ENCODE peak calls at places on chromosomes 16 and 17, in seven cellular contexts. One of them, this sample, is unnamed.

GRCh38 chr16:85690469-85691064 is 1.8 kb upstream of the GINS2 start:
- DNase-seq in neural crest cell: no peak
- DNase-seq in AG10803: no peak
- DNase-seq in brain microvascular endothelial cell: no peak
- DNase-seq in GM10248: no peak
- DNase-seq in AG09309: no peak
- DNase-seq in fibroblast of lung: no peak
- DNase-seq in this sample: no peak

GRCh38 chr16:81625544-81626152 is 153.4 kb upstream of the PLCG2 start:
- DNase-seq in brain microvascular endothelial cell: no peak
- DNase-seq in neural crest cell: no peak
- DNase-seq in fibroblast of lung: peak; percentile 44
- DNase-seq in AG09309: no peak
- DNase-seq in GM10248: peak; percentile 83
- DNase-seq in AG10803: peak; percentile 56
- DNase-seq in this sample: no peak

GRCh38 chr16:50160495-50161164 is 7.5 kb downstream of the TENT4B start:
- DNase-seq in fibroblast of lung: peak; percentile 58
- DNase-seq in brain microvascular endothelial cell: no peak
- DNase-seq in AG09309: no peak
- DNase-seq in GM10248: no peak
- DNase-seq in neural crest cell: no peak
- DNase-seq in AG10803: peak; percentile 71
- DNase-seq in this sample: no peak

GRCh38 chr16:67194257-67194656 is 2.3 kb downstream of the E2F4 start:
- DNase-seq in neural crest cell: no peak
- DNase-seq in GM10248: no peak
- DNase-seq in brain microvascular endothelial cell: no peak
- DNase-seq in AG09309: no peak
- DNase-seq in fibroblast of lung: no peak
- DNase-seq in AG10803: no peak
- DNase-seq in this sample: no peak

GRCh38 chr16:14097182-14097951 is 26.2 kb downstream of the MRTFB start:
- DNase-seq in brain microvascular endothelial cell: no peak
- DNase-seq in neural crest cell: no peak
- DNase-seq in GM10248: no peak
- DNase-seq in AG10803: no peak
- DNase-seq in fibroblast of lung: no peak
- DNase-seq in AG09309: no peak
- DNase-seq in this sample: no peak

GRCh38 chr16:30561212-30561816 is 3.1 kb upstream of the ZNF764 start:
- DNase-seq in neural crest cell: no peak
- DNase-seq in GM10248: peak; percentile 48
- DNase-seq in AG10803: no peak
- DNase-seq in brain microvascular endothelial cell: no peak
- DNase-seq in fibroblast of lung: no peak
- DNase-seq in AG09309: no peak
- DNase-seq in this sample: no peak

GRCh38 chr16:75319513-75320401 is 68.3 kb upstream of the BCAR1 start:
- DNase-seq in GM10248: peak; percentile 65
- DNase-seq in neural crest cell: peak; percentile 12
- DNase-seq in AG10803: peak; percentile 93
- DNase-seq in brain microvascular endothelial cell: peak; percentile 81
- DNase-seq in AG09309: peak; percentile 84
- DNase-seq in fibroblast of lung: peak; percentile 95
- DNase-seq in this sample: no peak

GRCh38 chr16:66616592-66616991 is 12.1 kb downstream of the CMTM3 start:
- DNase-seq in GM10248: no peak
- DNase-seq in brain microvascular endothelial cell: no peak
- DNase-seq in fibroblast of lung: peak; percentile 63
- DNase-seq in AG09309: no peak
- DNase-seq in neural crest cell: no peak
- DNase-seq in AG10803: no peak
- DNase-seq in this sample: no peak

GRCh38 chr17:43695968-43696865 is 34.5 kb upstream of the MEOX1 start:
- DNase-seq in brain microvascular endothelial cell: no peak
- DNase-seq in AG10803: peak; percentile 79
- DNase-seq in GM10248: no peak
- DNase-seq in AG09309: no peak
- DNase-seq in neural crest cell: no peak
- DNase-seq in fibroblast of lung: peak; percentile 49
- DNase-seq in this sample: no peak

GRCh38 chr16:85243312-85243711 is 131.0 kb upstream of the CIBAR2 start:
- DNase-seq in neural crest cell: no peak
- DNase-seq in brain microvascular endothelial cell: no peak
- DNase-seq in AG10803: no peak
- DNase-seq in fibroblast of lung: no peak
- DNase-seq in GM10248: no peak
- DNase-seq in AG09309: no peak
- DNase-seq in this sample: no peak

GRCh38 chr16:87725596-87726235 is 40.1 kb downstream of the KLHDC4 start:
- DNase-seq in neural crest cell: no peak
- DNase-seq in AG10803: peak; percentile 45
- DNase-seq in brain microvascular endothelial cell: peak; percentile 76
- DNase-seq in AG09309: no peak
- DNase-seq in fibroblast of lung: peak; percentile 80
- DNase-seq in GM10248: no peak
- DNase-seq in this sample: peak; percentile 25

GRCh38 chr17:82490512-82491195 is 28.9 kb upstream of the FOXK2 start:
- DNase-seq in GM10248: no peak
- DNase-seq in brain microvascular endothelial cell: no peak
- DNase-seq in AG10803: no peak
- DNase-seq in neural crest cell: no peak
- DNase-seq in fibroblast of lung: no peak
- DNase-seq in AG09309: no peak
- DNase-seq in this sample: no peak

GRCh38 chr17:82432017-82432416 is 13.6 kb upstream of the OGFOD3 start:
- DNase-seq in brain microvascular endothelial cell: no peak
- DNase-seq in fibroblast of lung: no peak
- DNase-seq in AG10803: no peak
- DNase-seq in GM10248: no peak
- DNase-seq in neural crest cell: no peak
- DNase-seq in AG09309: no peak
- DNase-seq in this sample: no peak

GRCh38 chr16:27102701-27103575 is 36.2 kb downstream of the C16orf82 start:
- DNase-seq in neural crest cell: no peak
- DNase-seq in AG10803: no peak
- DNase-seq in AG09309: no peak
- DNase-seq in fibroblast of lung: no peak
- DNase-seq in brain microvascular endothelial cell: no peak
- DNase-seq in GM10248: no peak
- DNase-seq in this sample: no peak

GRCh38 chr17:32142857-32143524 is 689 bp downstream of the RHOT1 start:
- DNase-seq in neural crest cell: peak; percentile 18
- DNase-seq in fibroblast of lung: peak; percentile 79
- DNase-seq in GM10248: peak; percentile 31
- DNase-seq in brain microvascular endothelial cell: peak; percentile 71
- DNase-seq in AG10803: peak; percentile 61
- DNase-seq in AG09309: no peak
- DNase-seq in this sample: no peak

GRCh38 chr16:25051446-25052160 is 36.4 kb upstream of the ARHGAP17 start:
- DNase-seq in AG10803: peak; percentile 86
- DNase-seq in fibroblast of lung: peak; percentile 76
- DNase-seq in brain microvascular endothelial cell: peak; percentile 69
- DNase-seq in GM10248: no peak
- DNase-seq in AG09309: no peak
- DNase-seq in neural crest cell: no peak
- DNase-seq in this sample: no peak

GRCh38 chr16:4852221-4852872 is 5.1 kb downstream of the UBN1 start:
- DNase-seq in brain microvascular endothelial cell: peak; percentile 39
- DNase-seq in neural crest cell: no peak
- DNase-seq in fibroblast of lung: peak; percentile 38
- DNase-seq in AG09309: no peak
- DNase-seq in GM10248: no peak
- DNase-seq in AG10803: peak; percentile 21
- DNase-seq in this sample: no peak

GRCh38 chr17:55710410-55710809 is 12.3 kb downstream of the TMEM100 start:
- DNase-seq in brain microvascular endothelial cell: no peak
- DNase-seq in fibroblast of lung: no peak
- DNase-seq in AG09309: no peak
- DNase-seq in neural crest cell: no peak
- DNase-seq in GM10248: no peak
- DNase-seq in AG10803: no peak
- DNase-seq in this sample: no peak

DNA sequence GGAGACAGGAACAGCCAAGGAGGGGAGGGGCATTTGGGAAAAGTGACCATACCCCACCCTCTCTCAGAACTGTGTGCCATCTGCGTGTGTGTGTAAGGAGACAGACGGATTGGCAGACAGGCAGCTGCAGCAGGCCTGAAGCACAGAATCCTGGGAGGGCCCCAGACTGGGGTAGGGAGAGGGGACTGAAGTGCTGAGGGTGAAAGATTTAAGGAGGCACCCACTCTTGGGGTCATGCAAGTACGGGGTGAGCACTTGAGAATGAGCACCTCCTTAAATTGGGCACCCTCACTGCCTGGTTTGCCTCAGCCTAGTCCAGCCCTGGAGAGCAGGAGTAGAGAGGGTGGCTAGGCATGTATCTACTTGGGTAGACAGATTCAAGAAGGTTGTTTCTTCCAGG is 154.1 kb upstream of the CDC42EP4 start:
- DNase-seq in AG10803: no peak
- DNase-seq in AG09309: no peak
- DNase-seq in brain microvascular endothelial cell: no peak
- DNase-seq in neural crest cell: no peak
- DNase-seq in GM10248: no peak
- DNase-seq in fibroblast of lung: no peak
- DNase-seq in this sample: no peak
- TF ChIP-seq CTCF in AG10803: no peak
- TF ChIP-seq CTCF in AG09309: no peak
- TF ChIP-seq CTCF in brain microvascular endothelial cell: no peak
- TF ChIP-seq CTCF in neural crest cell: no peak
- TF ChIP-seq CTCF in GM10248: no peak
- TF ChIP-seq CTCF in fibroblast of lung: no peak
- TF ChIP-seq CTCF in this sample: no peak

GRCh38 chr16:72312862-72313261 is 140.9 kb upstream of the PMFBP1 start:
- DNase-seq in fibroblast of lung: peak; percentile 40
- DNase-seq in AG09309: peak; percentile 49
- DNase-seq in GM10248: no peak
- DNase-seq in neural crest cell: no peak
- DNase-seq in brain microvascular endothelial cell: peak; percentile 1
- DNase-seq in AG10803: peak; percentile 80
- DNase-seq in this sample: no peak

GRCh38 chr16:72313903-72314302 is 141.9 kb upstream of the PMFBP1 start:
- DNase-seq in neural crest cell: no peak
- DNase-seq in brain microvascular endothelial cell: no peak
- DNase-seq in AG10803: no peak
- DNase-seq in AG09309: no peak
- DNase-seq in fibroblast of lung: no peak
- DNase-seq in GM10248: no peak
- DNase-seq in this sample: no peak

GRCh38 chr16:72308396-72308795 is 136.4 kb upstream of the PMFBP1 start:
- DNase-seq in AG10803: no peak
- DNase-seq in neural crest cell: no peak
- DNase-seq in AG09309: no peak
- DNase-seq in brain microvascular endothelial cell: no peak
- DNase-seq in GM10248: no peak
- DNase-seq in fibroblast of lung: no peak
- DNase-seq in this sample: no peak

GRCh38 chr16:72311426-72311825 is 139.5 kb upstream of the PMFBP1 start:
- DNase-seq in fibroblast of lung: peak; percentile 70
- DNase-seq in AG10803: peak; percentile 22
- DNase-seq in neural crest cell: no peak
- DNase-seq in GM10248: no peak
- DNase-seq in brain microvascular endothelial cell: peak; percentile 47
- DNase-seq in AG09309: peak; percentile 63
- DNase-seq in this sample: no peak

DNA sequence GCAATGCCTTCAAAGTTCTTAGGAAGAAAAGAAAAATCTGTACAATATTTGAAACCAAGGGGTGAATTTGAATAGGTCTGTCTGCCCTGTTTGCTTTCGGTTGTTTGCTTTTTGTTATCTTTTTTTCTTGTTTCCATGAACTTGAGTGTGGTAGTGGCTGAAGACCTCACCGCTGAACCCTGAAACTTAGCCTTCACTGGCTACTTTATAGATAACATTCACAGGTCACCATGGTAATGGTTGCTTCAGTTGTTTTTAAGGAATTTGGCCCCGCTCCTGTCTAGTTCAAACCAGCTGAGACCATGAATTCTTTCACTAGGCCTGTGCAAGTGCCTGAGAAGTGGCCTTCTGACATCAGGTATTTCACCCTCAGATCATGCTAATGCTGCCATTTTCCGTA is 137.0 kb upstream of the PMFBP1 start:
- DNase-seq in fibroblast of lung: no peak
- DNase-seq in AG10803: no peak
- DNase-seq in GM10248: no peak
- DNase-seq in AG09309: no peak
- DNase-seq in brain microvascular endothelial cell: no peak
- DNase-seq in neural crest cell: no peak
- DNase-seq in this sample: no peak
- TF ChIP-seq CTCF in fibroblast of lung: no peak
- TF ChIP-seq CTCF in AG10803: no peak
- TF ChIP-seq CTCF in GM10248: no peak
- TF ChIP-seq CTCF in AG09309: no peak
- TF ChIP-seq CTCF in brain microvascular endothelial cell: no peak
- TF ChIP-seq CTCF in neural crest cell: no peak
- TF ChIP-seq CTCF in this sample: no peak

GRCh38 chr16:2429037-2429770 is at the start of gene CCNF:
- DNase-seq in AG10803: peak; percentile 93
- DNase-seq in fibroblast of lung: peak; percentile 91
- DNase-seq in AG09309: peak; percentile 69
- DNase-seq in neural crest cell: peak; percentile 98
- DNase-seq in brain microvascular endothelial cell: peak; percentile 94
- DNase-seq in GM10248: peak; percentile 100
- DNase-seq in this sample: peak; percentile 91

GRCh38 chr16:2427526-2427925 is 1.7 kb upstream of the CCNF start:
- DNase-seq in neural crest cell: no peak
- DNase-seq in fibroblast of lung: no peak
- DNase-seq in GM10248: no peak
- DNase-seq in AG10803: no peak
- DNase-seq in AG09309: no peak
- DNase-seq in brain microvascular endothelial cell: no peak
- DNase-seq in this sample: no peak

GRCh38 chr16:2426941-2427361 is 2.3 kb upstream of the CCNF start:
- DNase-seq in neural crest cell: no peak
- DNase-seq in AG09309: no peak
- DNase-seq in AG10803: no peak
- DNase-seq in brain microvascular endothelial cell: no peak
- DNase-seq in GM10248: no peak
- DNase-seq in fibroblast of lung: no peak
- DNase-seq in this sample: no peak

GRCh38 chr16:2428787-2429036 is 535 bp upstream of the CCNF start:
- DNase-seq in AG10803: no peak
- DNase-seq in neural crest cell: no peak
- DNase-seq in GM10248: no peak
- DNase-seq in brain microvascular endothelial cell: peak; percentile 11
- DNase-seq in AG09309: no peak
- DNase-seq in fibroblast of lung: no peak
- DNase-seq in this sample: no peak

GRCh38 chr16:2428051-2428786 is 1.0 kb upstream of the CCNF start:
- DNase-seq in brain microvascular endothelial cell: no peak
- DNase-seq in fibroblast of lung: peak; percentile 26
- DNase-seq in AG10803: no peak
- DNase-seq in AG09309: no peak
- DNase-seq in GM10248: peak; percentile 69
- DNase-seq in neural crest cell: peak; percentile 33
- DNase-seq in this sample: no peak
- TF ChIP-seq CTCF in brain microvascular endothelial cell: peak; percentile 51
- TF ChIP-seq CTCF in fibroblast of lung: peak; percentile 29
- TF ChIP-seq CTCF in AG10803: peak; percentile 31
- TF ChIP-seq CTCF in AG09309: peak; percentile 42
- TF ChIP-seq CTCF in GM10248: peak; percentile 47
- TF ChIP-seq CTCF in neural crest cell: no peak
- TF ChIP-seq CTCF in this sample: no peak

GRCh38 chr16:80480664-80481063 is 60.1 kb upstream of the DYNLRB2 start:
- DNase-seq in AG10803: no peak
- DNase-seq in fibroblast of lung: no peak
- DNase-seq in neural crest cell: no peak
- DNase-seq in GM10248: no peak
- DNase-seq in AG09309: no peak
- DNase-seq in brain microvascular endothelial cell: no peak
- DNase-seq in this sample: no peak

GRCh38 chr16:80477838-80478237 is 63.0 kb upstream of the DYNLRB2 start:
- DNase-seq in AG09309: no peak
- DNase-seq in fibroblast of lung: no peak
- DNase-seq in brain microvascular endothelial cell: no peak
- DNase-seq in neural crest cell: no peak
- DNase-seq in AG10803: no peak
- DNase-seq in GM10248: no peak
- DNase-seq in this sample: no peak
- TF ChIP-seq CTCF in AG09309: no peak
- TF ChIP-seq CTCF in fibroblast of lung: no peak
- TF ChIP-seq CTCF in brain microvascular endothelial cell: no peak
- TF ChIP-seq CTCF in neural crest cell: no peak
- TF ChIP-seq CTCF in AG10803: no peak
- TF ChIP-seq CTCF in GM10248: no peak
- TF ChIP-seq CTCF in this sample: no peak